ENCODE peak calls at places on chromosome X, in eight cellular contexts. One of them, this sample, is unnamed.

GRCh38 chrX:74500555-74500954 is 79.3 kb downstream of the SLC16A2 start:
- DNase-seq in cardiac muscle cell: no peak
- DNase-seq in heart right ventricle: no peak
- DNase-seq in nephron progenitor cell: no peak
- DNase-seq in HCT116: no peak
- DNase-seq in retinal pigment epithelial cell: no peak
- DNase-seq in lower lobe of right lung: no peak
- DNase-seq in progenitor cell of endocrine pancreas: no peak
- DNase-seq in this sample: no peak

GRCh38 chrX:140983730-140984129 is 18.7 kb upstream of the SPANXB1 start:
- DNase-seq in retinal pigment epithelial cell: no peak
- DNase-seq in nephron progenitor cell: no peak
- DNase-seq in HCT116: no peak
- DNase-seq in cardiac muscle cell: no peak
- DNase-seq in lower lobe of right lung: no peak
- DNase-seq in heart right ventricle: no peak
- DNase-seq in progenitor cell of endocrine pancreas: no peak
- DNase-seq in this sample: no peak

GRCh38 chrX:101397779-101398178 is 7.0 kb downstream of the RPL36A start:
- DNase-seq in heart right ventricle: no peak
- DNase-seq in cardiac muscle cell: peak
- DNase-seq in progenitor cell of endocrine pancreas: no peak
- DNase-seq in retinal pigment epithelial cell: no peak
- DNase-seq in nephron progenitor cell: no peak
- DNase-seq in lower lobe of right lung: no peak
- DNase-seq in HCT116: no peak
- DNase-seq in this sample: no peak

GRCh38 chrX:20742106-20742505 is 475.4 kb upstream of the RPS6KA3 start:
- DNase-seq in heart right ventricle: no peak
- DNase-seq in progenitor cell of endocrine pancreas: no peak
- DNase-seq in nephron progenitor cell: no peak
- DNase-seq in cardiac muscle cell: no peak
- DNase-seq in lower lobe of right lung: no peak
- DNase-seq in HCT116: no peak
- DNase-seq in retinal pigment epithelial cell: no peak
- DNase-seq in this sample: no peak

GRCh38 chrX:39536165-39536564 is 561.6 kb downstream of the BCOR start:
- DNase-seq in cardiac muscle cell: no peak
- DNase-seq in retinal pigment epithelial cell: no peak
- DNase-seq in heart right ventricle: no peak
- DNase-seq in nephron progenitor cell: no peak
- DNase-seq in progenitor cell of endocrine pancreas: no peak
- DNase-seq in lower lobe of right lung: no peak
- DNase-seq in HCT116: no peak
- DNase-seq in this sample: no peak

GRCh38 chrX:41526925-41527324 is 79.8 kb downstream of the NYX start:
- DNase-seq in retinal pigment epithelial cell: no peak
- DNase-seq in nephron progenitor cell: no peak
- DNase-seq in cardiac muscle cell: no peak
- DNase-seq in progenitor cell of endocrine pancreas: no peak
- DNase-seq in HCT116: no peak
- DNase-seq in heart right ventricle: no peak
- DNase-seq in lower lobe of right lung: no peak
- DNase-seq in this sample: no peak

GRCh38 chrX:41408576-41408975 is 38.6 kb upstream of the NYX start:
- DNase-seq in heart right ventricle: no peak
- DNase-seq in retinal pigment epithelial cell: no peak
- DNase-seq in lower lobe of right lung: no peak
- DNase-seq in HCT116: no peak
- DNase-seq in progenitor cell of endocrine pancreas: no peak
- DNase-seq in cardiac muscle cell: no peak
- DNase-seq in nephron progenitor cell: no peak
- DNase-seq in this sample: no peak

GRCh38 chrX:153687121-153688039 is at the start of gene SLC6A8:
- DNase-seq in HCT116: peak
- DNase-seq in nephron progenitor cell: peak
- DNase-seq in heart right ventricle: peak
- DNase-seq in retinal pigment epithelial cell: no peak
- DNase-seq in lower lobe of right lung: peak
- DNase-seq in progenitor cell of endocrine pancreas: peak
- DNase-seq in cardiac muscle cell: peak
- DNase-seq in this sample: peak

GRCh38 chrX:41350976-41351569 is 17.1 kb downstream of the DDX3X start:
- DNase-seq in nephron progenitor cell: no peak
- DNase-seq in cardiac muscle cell: peak
- DNase-seq in retinal pigment epithelial cell: no peak
- DNase-seq in progenitor cell of endocrine pancreas: no peak
- DNase-seq in lower lobe of right lung: no peak
- DNase-seq in HCT116: no peak
- DNase-seq in heart right ventricle: no peak
- DNase-seq in this sample: no peak

GRCh38 chrX:136667446-136668168 is 19.6 kb downstream of the CD40LG start:
- DNase-seq in cardiac muscle cell: no peak
- DNase-seq in nephron progenitor cell: no peak
- DNase-seq in progenitor cell of endocrine pancreas: no peak
- DNase-seq in heart right ventricle: no peak
- DNase-seq in lower lobe of right lung: no peak
- DNase-seq in retinal pigment epithelial cell: no peak
- DNase-seq in HCT116: no peak
- DNase-seq in this sample: no peak

GRCh38 chrX:2370436-2370835 is 130.3 kb downstream of the DHRSX start:
- DNase-seq in retinal pigment epithelial cell: no peak
- DNase-seq in cardiac muscle cell: no peak
- DNase-seq in nephron progenitor cell: no peak
- DNase-seq in HCT116: no peak
- DNase-seq in progenitor cell of endocrine pancreas: no peak
- DNase-seq in heart right ventricle: no peak
- DNase-seq in lower lobe of right lung: no peak
- DNase-seq in this sample: no peak

GRCh38 chrX:103699243-103699642 is 11.5 kb upstream of the TMEM31 start:
- DNase-seq in lower lobe of right lung: no peak
- DNase-seq in cardiac muscle cell: no peak
- DNase-seq in retinal pigment epithelial cell: no peak
- DNase-seq in progenitor cell of endocrine pancreas: no peak
- DNase-seq in nephron progenitor cell: no peak
- DNase-seq in HCT116: no peak
- DNase-seq in heart right ventricle: no peak
- DNase-seq in this sample: no peak

GRCh38 chrX:10795721-10796120 is 175.3 kb upstream of the MID1 start:
- DNase-seq in retinal pigment epithelial cell: peak
- DNase-seq in progenitor cell of endocrine pancreas: no peak
- DNase-seq in HCT116: no peak
- DNase-seq in lower lobe of right lung: no peak
- DNase-seq in nephron progenitor cell: no peak
- DNase-seq in cardiac muscle cell: no peak
- DNase-seq in heart right ventricle: no peak
- DNase-seq in this sample: no peak

GRCh38 chrX:149825424-149825823 is 43.7 kb downstream of the MAGEA9 start:
- DNase-seq in cardiac muscle cell: peak
- DNase-seq in nephron progenitor cell: peak
- DNase-seq in retinal pigment epithelial cell: no peak
- DNase-seq in progenitor cell of endocrine pancreas: no peak
- DNase-seq in HCT116: peak
- DNase-seq in heart right ventricle: no peak
- DNase-seq in lower lobe of right lung: no peak
- DNase-seq in this sample: peak

GRCh38 chrX:153967536-153968214 is 3.9 kb downstream of the HCFC1 start:
- DNase-seq in heart right ventricle: no peak
- DNase-seq in progenitor cell of endocrine pancreas: no peak
- DNase-seq in nephron progenitor cell: no peak
- DNase-seq in lower lobe of right lung: no peak
- DNase-seq in HCT116: no peak
- DNase-seq in cardiac muscle cell: no peak
- DNase-seq in retinal pigment epithelial cell: no peak
- DNase-seq in this sample: no peak

GRCh38 chrX:9785944-9786741 is at the start of gene SHROOM2:
- DNase-seq in lower lobe of right lung: peak
- DNase-seq in retinal pigment epithelial cell: no peak
- DNase-seq in cardiac muscle cell: peak
- DNase-seq in HCT116: no peak
- DNase-seq in progenitor cell of endocrine pancreas: peak
- DNase-seq in heart right ventricle: no peak
- DNase-seq in nephron progenitor cell: peak
- DNase-seq in this sample: peak

GRCh38 chrX:74297766-74298165 is 6.2 kb upstream of the ZCCHC13 start:
- DNase-seq in HCT116: no peak
- DNase-seq in lower lobe of right lung: no peak
- DNase-seq in cardiac muscle cell: no peak
- DNase-seq in progenitor cell of endocrine pancreas: no peak
- DNase-seq in retinal pigment epithelial cell: no peak
- DNase-seq in nephron progenitor cell: no peak
- DNase-seq in heart right ventricle: no peak
- DNase-seq in this sample: no peak

GRCh38 chrX:15854712-15855561 is at the start of gene AP1S2:
- DNase-seq in retinal pigment epithelial cell: peak
- DNase-seq in nephron progenitor cell: peak
- DNase-seq in cardiac muscle cell: peak
- DNase-seq in HCT116: peak
- DNase-seq in progenitor cell of endocrine pancreas: peak
- DNase-seq in heart right ventricle: peak
- DNase-seq in lower lobe of right lung: peak
- DNase-seq in this sample: peak

GRCh38 chrX:15854080-15854655 is 445 bp downstream of the AP1S2 start:
- DNase-seq in progenitor cell of endocrine pancreas: peak
- DNase-seq in retinal pigment epithelial cell: no peak
- DNase-seq in nephron progenitor cell: peak
- DNase-seq in HCT116: no peak
- DNase-seq in cardiac muscle cell: peak
- DNase-seq in heart right ventricle: peak
- DNase-seq in lower lobe of right lung: peak
- DNase-seq in this sample: peak

GRCh38 chrX:15848576-15848975 is 6.0 kb downstream of the AP1S2 start:
- DNase-seq in lower lobe of right lung: no peak
- DNase-seq in cardiac muscle cell: no peak
- DNase-seq in nephron progenitor cell: no peak
- DNase-seq in retinal pigment epithelial cell: peak
- DNase-seq in HCT116: no peak
- DNase-seq in progenitor cell of endocrine pancreas: no peak
- DNase-seq in heart right ventricle: no peak
- DNase-seq in this sample: no peak

GRCh38 chrX:15853586-15854079 is 980 bp downstream of the AP1S2 start:
- DNase-seq in retinal pigment epithelial cell: no peak
- DNase-seq in HCT116: no peak
- DNase-seq in cardiac muscle cell: no peak
- DNase-seq in progenitor cell of endocrine pancreas: no peak
- DNase-seq in nephron progenitor cell: peak
- DNase-seq in heart right ventricle: no peak
- DNase-seq in lower lobe of right lung: no peak
- DNase-seq in this sample: no peak

DNA sequence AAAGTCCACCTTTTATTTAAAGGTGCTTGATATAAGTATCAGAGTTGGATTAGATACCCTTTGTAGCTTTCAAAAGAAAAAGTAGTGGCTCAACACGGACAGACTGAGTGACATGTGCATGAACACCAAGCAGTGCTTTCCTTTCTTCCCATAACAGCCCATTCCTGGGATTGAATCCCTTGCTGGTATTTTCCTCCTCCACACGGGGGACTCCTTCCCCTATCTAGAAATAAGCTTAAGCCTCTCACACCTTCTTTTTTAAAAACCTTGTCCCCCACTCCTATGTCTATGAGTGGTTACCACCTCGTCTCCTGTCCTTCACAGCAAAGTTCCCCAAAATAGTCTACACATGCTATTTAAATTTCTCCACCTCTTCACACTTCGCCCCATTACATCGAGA is 5.1 kb downstream of the AP1S2 start:
- DNase-seq in heart right ventricle: no peak
- DNase-seq in cardiac muscle cell: peak
- DNase-seq in lower lobe of right lung: no peak
- DNase-seq in nephron progenitor cell: no peak
- DNase-seq in HCT116: no peak
- DNase-seq in retinal pigment epithelial cell: no peak
- DNase-seq in progenitor cell of endocrine pancreas: no peak
- DNase-seq in this sample: no peak
- TF ChIP-seq CTCF in heart right ventricle: peak
- TF ChIP-seq CTCF in cardiac muscle cell: peak
- TF ChIP-seq CTCF in lower lobe of right lung: peak
- TF ChIP-seq CTCF in nephron progenitor cell: no peak
- TF ChIP-seq CTCF in HCT116: no peak
- TF ChIP-seq CTCF in retinal pigment epithelial cell: peak
- TF ChIP-seq CTCF in progenitor cell of endocrine pancreas: peak
- TF ChIP-seq CTCF in this sample: no peak

GRCh38 chrX:56788229-56788628 is 59.2 kb downstream of the NBDY start:
- DNase-seq in nephron progenitor cell: no peak
- DNase-seq in lower lobe of right lung: no peak
- DNase-seq in cardiac muscle cell: no peak
- DNase-seq in progenitor cell of endocrine pancreas: no peak
- DNase-seq in retinal pigment epithelial cell: no peak
- DNase-seq in heart right ventricle: no peak
- DNase-seq in HCT116: no peak
- DNase-seq in this sample: no peak
- TF ChIP-seq CTCF in nephron progenitor cell: no peak
- TF ChIP-seq CTCF in lower lobe of right lung: no peak
- TF ChIP-seq CTCF in cardiac muscle cell: no peak
- TF ChIP-seq CTCF in progenitor cell of endocrine pancreas: no peak
- TF ChIP-seq CTCF in retinal pigment epithelial cell: no peak
- TF ChIP-seq CTCF in heart right ventricle: peak
- TF ChIP-seq CTCF in HCT116: no peak
- TF ChIP-seq CTCF in this sample: no peak

GRCh38 chrX:46573896-46574336 is 351 bp downstream of the CHST7 start:
- DNase-seq in retinal pigment epithelial cell: no peak
- DNase-seq in cardiac muscle cell: peak
- DNase-seq in nephron progenitor cell: peak
- DNase-seq in lower lobe of right lung: peak
- DNase-seq in HCT116: no peak
- DNase-seq in heart right ventricle: peak
- DNase-seq in progenitor cell of endocrine pancreas: peak
- DNase-seq in this sample: peak

GRCh38 chrX:46574337-46574940 is 874 bp downstream of the CHST7 start:
- DNase-seq in progenitor cell of endocrine pancreas: peak
- DNase-seq in cardiac muscle cell: no peak
- DNase-seq in heart right ventricle: no peak
- DNase-seq in lower lobe of right lung: peak
- DNase-seq in retinal pigment epithelial cell: no peak
- DNase-seq in HCT116: no peak
- DNase-seq in nephron progenitor cell: peak
- DNase-seq in this sample: peak

GRCh38 chrX:46575586-46575985 is 2.0 kb downstream of the CHST7 start:
- DNase-seq in progenitor cell of endocrine pancreas: no peak
- DNase-seq in nephron progenitor cell: no peak
- DNase-seq in HCT116: no peak
- DNase-seq in heart right ventricle: no peak
- DNase-seq in lower lobe of right lung: no peak
- DNase-seq in retinal pigment epithelial cell: no peak
- DNase-seq in cardiac muscle cell: no peak
- DNase-seq in this sample: no peak

GRCh38 chrX:46575991-46576392 is 2.4 kb downstream of the CHST7 start:
- DNase-seq in retinal pigment epithelial cell: no peak
- DNase-seq in progenitor cell of endocrine pancreas: no peak
- DNase-seq in heart right ventricle: peak
- DNase-seq in HCT116: no peak
- DNase-seq in lower lobe of right lung: no peak
- DNase-seq in nephron progenitor cell: peak
- DNase-seq in cardiac muscle cell: no peak
- DNase-seq in this sample: peak

GRCh38 chrX:46574941-46575381 is 1.4 kb downstream of the CHST7 start:
- DNase-seq in lower lobe of right lung: peak
- DNase-seq in retinal pigment epithelial cell: no peak
- DNase-seq in nephron progenitor cell: peak
- DNase-seq in cardiac muscle cell: peak
- DNase-seq in HCT116: no peak
- DNase-seq in progenitor cell of endocrine pancreas: peak
- DNase-seq in heart right ventricle: no peak
- DNase-seq in this sample: peak
- TF ChIP-seq CTCF in lower lobe of right lung: no peak
- TF ChIP-seq CTCF in retinal pigment epithelial cell: no peak
- TF ChIP-seq CTCF in nephron progenitor cell: no peak
- TF ChIP-seq CTCF in cardiac muscle cell: no peak
- TF ChIP-seq CTCF in HCT116: no peak
- TF ChIP-seq CTCF in progenitor cell of endocrine pancreas: no peak
- TF ChIP-seq CTCF in heart right ventricle: no peak
- TF ChIP-seq CTCF in this sample: no peak

GRCh38 chrX:97743014-97743413 is 859.3 kb downstream of the RPA4 start:
- DNase-seq in retinal pigment epithelial cell: no peak
- DNase-seq in heart right ventricle: no peak
- DNase-seq in nephron progenitor cell: peak
- DNase-seq in HCT116: no peak
- DNase-seq in lower lobe of right lung: no peak
- DNase-seq in progenitor cell of endocrine pancreas: no peak
- DNase-seq in cardiac muscle cell: no peak
- DNase-seq in this sample: no peak
- TF ChIP-seq CTCF in retinal pigment epithelial cell: no peak
- TF ChIP-seq CTCF in heart right ventricle: peak
- TF ChIP-seq CTCF in nephron progenitor cell: no peak
- TF ChIP-seq CTCF in HCT116: peak
- TF ChIP-seq CTCF in lower lobe of right lung: peak
- TF ChIP-seq CTCF in progenitor cell of endocrine pancreas: no peak
- TF ChIP-seq CTCF in cardiac muscle cell: peak
- TF ChIP-seq CTCF in this sample: no peak

This sample was measured in endothelial cell.